ENCODE peak calls at places on chromosomes 12 and 14, in ten cellular contexts. E, M, Q, G, F, Y, W, C, X and R are unnamed samples.

GRCh38 chr14:36506732-36507614 is 13.1 kb downstream of the NKX2-1 start:
- DNase-seq in M (no peak), F (no peak), E (peak), C (no peak), W (no peak), G (no peak), Y (no peak), Q (no peak), X (no peak), R (no peak)

GRCh38 chr14:21070083-21070609 is at the start of gene ARHGEF40:
- DNase-seq in C (no peak), Y (no peak), W (peak), Q (peak), M (peak), G (no peak), F (peak), E (peak), X (no peak), R (peak)

GRCh38 chr14:103286460-103286859 is 47.6 kb upstream of the EIF5 start:
- DNase-seq in F (no peak), Q (no peak), Y (no peak), C (no peak), E (no peak), M (no peak), X (no peak), G (no peak), W (no peak), R (no peak)

GRCh38 chr12:24798335-24798734 is 150.6 kb downstream of the BCAT1 start:
- DNase-seq in C (no peak), W (no peak), Y (no peak), X (no peak), E (no peak), Q (no peak), F (no peak), M (no peak), G (no peak), R (no peak)

GRCh38 chr12:117091758-117092510 is 7.3 kb downstream of the TESC start:
- DNase-seq in G (no peak), X (no peak), Q (no peak), M (peak), Y (no peak), W (no peak), E (no peak), C (no peak), F (no peak), R (no peak)

GRCh38 chr12:82326905-82327503 is 31.2 kb downstream of the CCDC59 start:
- DNase-seq in F (no peak), Y (no peak), G (peak), Q (no peak), E (no peak), X (peak), M (no peak), C (peak), W (peak), R (no peak)

GRCh38 chr12:26633591-26634210 is 199.3 kb downstream of the ITPR2 start:
- DNase-seq in F (no peak), X (no peak), G (peak), E (no peak), M (no peak), C (peak), Y (no peak), W (no peak), Q (no peak), R (no peak)

GRCh38 chr12:132236129-132236929 is 92.1 kb downstream of the NOC4L start:
- DNase-seq in C (no peak), G (no peak), W (no peak), Y (no peak), Q (no peak), M (no peak), E (no peak), F (peak), X (no peak), R (no peak)

GRCh38 chr12:57452181-57452936 is 2.7 kb upstream of the INHBE start:
- DNase-seq in X (no peak), Y (no peak), M (no peak), Q (no peak), W (no peak), G (peak), F (peak), C (peak), E (no peak), R (peak)

GRCh38 chr12:94305293-94305957 is 154.2 kb downstream of the CEP83 start:
- DNase-seq in W (no peak), X (peak), C (peak), Y (no peak), F (no peak), Q (no peak), G (peak), E (no peak), M (no peak), R (no peak)

GRCh38 chr12:51937941-51938340 is 13.6 kb upstream of the ACVR1B start:
- DNase-seq in Y (no peak), M (no peak), C (no peak), X (no peak), Q (no peak), W (no peak), F (no peak), G (no peak), E (no peak), R (no peak)

GRCh38 chr12:102993537-102993936 is 36.1 kb downstream of the ASCL1 start:
- DNase-seq in E (no peak), W (no peak), X (peak), F (no peak), M (no peak), G (no peak), C (no peak), Q (no peak), Y (no peak), R (no peak)

GRCh38 chr14:70812124-70812818 is 3.0 kb upstream of the MAP3K9 start:
- DNase-seq in M (no peak), G (no peak), Q (no peak), Y (no peak), C (no peak), E (no peak), F (no peak), X (no peak), W (no peak), R (no peak)

GRCh38 chr12:26150737-26151450 is 26.1 kb upstream of the BHLHE41 start:
- DNase-seq in M (no peak), Q (no peak), Y (no peak), W (no peak), G (peak), X (no peak), E (no peak), F (no peak), C (peak), R (no peak)

GRCh38 chr12:130825771-130826150 is 13.3 kb downstream of the STX2 start:
- DNase-seq in X (no peak), M (no peak), E (no peak), Y (no peak), F (no peak), C (no peak), G (no peak), W (no peak), Q (no peak), R (no peak)

GRCh38 chr14:99758915-99759545 is 34.2 kb upstream of the EML1 start:
- DNase-seq in Y (no peak), X (no peak), C (no peak), G (no peak), Q (no peak), M (peak), W (no peak), F (peak), E (peak), R (no peak)

GRCh38 chr12:3698218-3698974 is 54.5 kb downstream of the CRACR2A start:
- DNase-seq in W (no peak), F (no peak), Y (no peak), E (no peak), G (peak), C (peak), Q (no peak), X (no peak), M (no peak), R (no peak)

GRCh38 chr12:51195841-51196240 is 22.0 kb downstream of the POU6F1 start:
- DNase-seq in G (no peak), M (no peak), X (no peak), E (no peak), Q (no peak), F (no peak), W (no peak), C (no peak), Y (no peak), R (no peak)

GRCh38 chr14:49942090-49942489 is 49.2 kb downstream of the ARF6 start:
- DNase-seq in W (no peak), E (no peak), F (peak), X (no peak), M (no peak), Q (no peak), G (no peak), C (no peak), Y (no peak), R (no peak)

GRCh38 chr12:45727301-45727993 is 2.1 kb upstream of the ARID2 start:
- DNase-seq in F (peak), W (peak), X (peak), M (peak), C (peak), G (peak), E (peak), Q (peak), Y (peak), R (peak)

GRCh38 chr14:89926709-89927108 is 27.8 kb downstream of the EFCAB11 start:
- DNase-seq in W (no peak), Y (no peak), F (no peak), M (no peak), C (no peak), E (no peak), X (no peak), Q (no peak), G (peak), R (no peak)

GRCh38 chr12:76346798-76347420 is 1.3 kb downstream of the BBS10 start:
- DNase-seq in E (no peak), X (peak), G (peak), Y (no peak), M (no peak), W (peak), C (no peak), F (no peak), Q (no peak), R (no peak)

GRCh38 chr12:54053625-54054441 is at the start of gene HOXC4:
- DNase-seq in Q (peak), E (no peak), M (no peak), G (peak), Y (no peak), W (no peak), F (no peak), C (no peak), X (no peak), R (no peak)
- H3K4me3 ChIP-seq in Q (peak), E (peak), M (peak), G (peak), Y (peak), W (peak), F (peak), C (peak), X (peak), R (peak)

GRCh38 chr12:21528953-21529352 is 2.9 kb downstream of the SPX start:
- DNase-seq in W (no peak), E (no peak), M (no peak), Y (no peak), X (no peak), C (no peak), G (no peak), F (no peak), Q (no peak), R (no peak)

GRCh38 chr12:21526721-21527345 is 737 bp downstream of the SPX start:
- DNase-seq in W (no peak), M (no peak), Q (no peak), E (no peak), C (no peak), X (no peak), F (no peak), Y (no peak), G (no peak), R (no peak)

GRCh38 chr12:21523148-21523547 is 2.9 kb upstream of the SPX start:
- DNase-seq in E (no peak), Q (no peak), W (no peak), Y (no peak), C (no peak), F (no peak), X (no peak), M (no peak), G (no peak), R (no peak)

GRCh38 chr12:21527451-21528180 is 1.5 kb downstream of the SPX start:
- DNase-seq in F (peak), G (peak), Q (peak), E (peak), C (no peak), M (peak), W (peak), X (peak), Y (no peak), R (peak)

GRCh38 chr12:21526053-21526452 is at the start of gene SPX:
- DNase-seq in G (peak), F (no peak), W (no peak), E (no peak), Q (no peak), X (no peak), C (no peak), Y (no peak), M (no peak), R (no peak)
- H3K4me3 ChIP-seq in G (peak), F (peak), W (no peak), E (peak), Q (peak), X (peak), C (peak), Y (no peak), M (peak), R (peak)

GRCh38 chr12:9707864-9708808 is 24.8 kb downstream of the CLECL1 start:
- DNase-seq in G (peak), M (no peak), Y (no peak), E (no peak), X (peak), C (peak), Q (peak), W (peak), F (no peak), R (peak)
- H3K4me3 ChIP-seq in G (no peak), M (no peak), Y (no peak), E (no peak), X (peak), C (no peak), Q (peak), W (no peak), F (no peak), R (no peak)

GRCh38 chr12:53464685-53465084 is 12.8 kb downstream of the PCBP2 start:
- DNase-seq in X (no peak), G (no peak), C (no peak), E (peak), Q (no peak), W (no peak), F (no peak), M (no peak), Y (no peak), R (no peak)
- H3K4me3 ChIP-seq in X (no peak), G (no peak), C (no peak), E (no peak), Q (no peak), W (no peak), F (no peak), M (no peak), Y (no peak), R (no peak)

DNA sequence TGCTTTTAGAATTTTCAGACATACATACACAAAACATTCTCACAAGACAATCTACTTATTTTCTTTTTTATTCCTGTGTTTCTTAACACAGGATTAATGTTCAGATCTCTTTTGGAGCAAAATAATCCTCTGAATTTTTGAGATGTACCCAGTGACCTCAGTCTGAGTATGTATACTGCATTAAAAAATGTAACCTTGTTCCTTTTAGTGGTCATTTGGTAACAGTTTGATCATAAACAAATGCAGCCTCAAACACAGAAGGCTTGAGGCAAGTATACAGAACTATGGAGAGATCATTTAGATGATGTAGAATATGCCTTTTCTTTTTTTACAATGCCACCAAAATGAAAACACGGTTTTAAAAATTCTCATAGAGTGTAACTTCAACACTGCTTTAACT is 9.7 kb downstream of the HIF1A start:
- DNase-seq in M (no peak), Y (no peak), F (no peak), E (no peak), X (no peak), C (no peak), W (no peak), Q (no peak), G (no peak), R (no peak)
- H3K4me3 ChIP-seq in M (no peak), Y (no peak), F (no peak), E (no peak), X (peak), C (no peak), W (no peak), Q (no peak), G (no peak), R (no peak)

GRCh38 chr12:13128291-13129000 is 25.0 kb upstream of the GSG1 start:
- DNase-seq in X (no peak), M (no peak), C (peak), Y (no peak), W (no peak), F (no peak), E (no peak), G (no peak), Q (no peak), R (no peak)

GRCh38 chr12:13127476-13127875 is 24.0 kb upstream of the GSG1 start:
- DNase-seq in W (no peak), Y (no peak), F (no peak), C (no peak), E (no peak), G (no peak), Q (no peak), X (no peak), M (no peak), R (no peak)

GRCh38 chr12:13124661-13125505 is 21.4 kb upstream of the GSG1 start:
- DNase-seq in F (no peak), Q (no peak), Y (no peak), G (peak), M (no peak), C (no peak), E (no peak), W (no peak), X (no peak), R (no peak)

GRCh38 chr12:13126494-13126893 is 23.0 kb upstream of the GSG1 start:
- DNase-seq in C (no peak), W (no peak), Y (no peak), X (peak), Q (no peak), F (no peak), M (no peak), G (peak), E (no peak), R (no peak)

GRCh38 chr12:13125996-13126395 is 22.5 kb upstream of the GSG1 start:
- DNase-seq in Q (no peak), E (no peak), C (no peak), X (no peak), W (no peak), F (no peak), M (no peak), Y (no peak), G (no peak), R (no peak)
- H3K4me3 ChIP-seq in Q (no peak), E (no peak), C (no peak), X (no peak), W (no peak), F (no peak), M (no peak), Y (no peak), G (no peak), R (no peak)

DNA sequence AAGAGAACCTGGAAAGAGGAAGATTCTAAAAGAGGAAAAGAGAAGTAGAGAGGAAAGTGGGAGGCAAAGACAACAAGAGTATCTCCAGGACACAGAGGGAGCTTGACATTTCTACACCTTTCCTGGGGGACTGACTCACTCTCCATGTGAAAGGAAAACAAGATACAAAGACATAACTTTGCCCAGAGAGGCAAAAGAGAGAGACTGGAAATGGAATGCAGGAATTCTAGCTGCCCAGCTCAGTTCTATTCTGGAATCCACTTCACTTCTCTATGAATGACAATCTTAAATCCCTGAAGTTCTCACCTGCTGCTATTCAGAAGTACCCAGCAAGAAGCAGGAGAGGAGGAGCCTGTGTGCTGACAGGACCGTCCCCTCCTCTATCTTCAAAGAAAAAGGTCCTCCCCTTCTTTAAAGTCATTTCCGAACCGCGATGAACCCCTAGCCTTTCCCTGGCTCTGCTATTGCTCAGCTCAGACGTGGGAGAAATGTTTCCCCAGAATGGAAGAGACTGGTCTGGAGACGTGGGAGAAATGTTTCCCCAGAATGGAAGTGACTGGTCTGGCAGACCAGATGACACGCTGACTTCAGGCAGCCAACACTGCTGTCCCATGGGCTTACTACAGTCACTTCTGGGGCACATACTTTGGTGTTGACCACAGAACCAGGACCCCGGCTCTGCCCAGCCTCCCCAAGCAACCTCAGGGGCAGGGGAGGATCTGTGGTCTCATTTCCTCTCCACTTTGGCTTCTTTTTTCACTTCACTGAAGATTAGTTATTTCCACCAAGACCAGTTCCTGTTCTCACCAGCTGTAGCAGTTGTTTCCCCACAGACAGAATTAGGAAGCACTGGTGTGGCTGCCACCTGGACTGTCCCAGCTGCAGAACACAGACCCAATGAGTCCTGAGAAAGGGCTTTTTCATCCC is 8.3 kb downstream of the FMNL3 start:
- DNase-seq in E (peak), Y (no peak), F (peak), W (peak), G (peak), Q (peak), C (no peak), X (peak), M (no peak), R (peak)
- H3K4me3 ChIP-seq in E (peak), Y (no peak), F (peak), W (no peak), G (peak), Q (peak), C (peak), X (peak), M (no peak), R (peak)

GRCh38 chr14:94770251-94770749 is 387 bp upstream of the GSC start:
- DNase-seq in G (peak), E (no peak), Y (no peak), C (no peak), X (no peak), Q (no peak), W (peak), F (no peak), M (no peak), R (no peak)
- H3K4me3 ChIP-seq in G (peak), E (peak), Y (peak), C (peak), X (no peak), Q (peak), W (peak), F (peak), M (peak), R (peak)

DNA sequence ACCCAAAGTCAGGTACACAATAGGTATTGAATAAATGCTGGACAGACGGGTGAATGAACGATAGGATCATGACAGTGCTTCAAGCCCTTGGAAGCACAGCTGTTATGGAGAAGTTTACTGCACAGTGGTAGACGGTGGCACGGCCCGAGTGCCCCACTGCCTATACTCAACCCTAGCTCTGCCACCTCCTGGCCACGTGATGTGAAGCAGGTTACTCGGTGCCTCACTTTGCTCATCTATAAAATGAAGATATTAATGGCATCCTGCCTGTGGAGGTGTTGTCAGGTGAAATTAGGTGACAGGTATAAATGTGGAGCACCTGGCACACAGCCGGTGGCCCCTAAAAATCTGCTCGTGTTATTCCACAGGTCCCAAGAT is 5.8 kb downstream of the ASB2 start:
- DNase-seq in Y (no peak), F (no peak), W (peak), X (peak), M (no peak), C (no peak), G (no peak), Q (peak), E (no peak), R (no peak)
- H3K4me3 ChIP-seq in Y (no peak), F (peak), W (peak), X (peak), M (no peak), C (peak), G (no peak), Q (peak), E (peak), R (peak)